ENCODE peak calls at places on chromosomes 5 and 9, in seven cellular contexts. R is pancreas, T is right lobe of liver, X is astrocyte, N is SJSA1, J is IMR-90, D is PC-3. Z is an unnamed sample.

GRCh38 chr5:151471276-151471675 is 23.9 kb downstream of the SLC36A1 start:
- DNase-seq in T (no peak), R (no peak), N (no peak), D (no peak), X (no peak), J (peak; percentile 47), Z (no peak)

GRCh38 chr9:126942369-126942768 is 27.8 kb downstream of the RALGPS1 start:
- DNase-seq in N (no peak), R (no peak), J (no peak), T (no peak), X (no peak), D (no peak), Z (no peak)

GRCh38 chr5:177507165-177507564 is 2.5 kb downstream of the DOK3 start:
- DNase-seq in T (no peak), X (no peak), J (no peak), N (no peak), D (peak; percentile 27), R (no peak), Z (no peak)

GRCh38 chr9:126719677-126720435 is 85.0 kb upstream of the ZBTB43 start:
- DNase-seq in T (peak; percentile 78), J (peak; percentile 25), X (peak; percentile 66), D (peak; percentile 3), R (peak; percentile 70), N (peak; percentile 19), Z (peak; percentile 86)

GRCh38 chr5:106860398-106861044 is 810.2 kb downstream of the EFNA5 start:
- DNase-seq in T (no peak), N (no peak), J (no peak), D (no peak), X (no peak), R (no peak), Z (no peak)

GRCh38 chr9:30943446-30944232 is 1440.8 kb upstream of the ACO1 start:
- DNase-seq in R (no peak), D (no peak), X (no peak), N (no peak), T (peak; percentile 45), J (no peak), Z (no peak)

GRCh38 chr5:149133795-149134777 is 7.2 kb upstream of the ABLIM3 start:
- DNase-seq in T (peak; percentile 85), X (peak; percentile 87), D (peak; percentile 100), J (peak; percentile 92), R (no peak), N (peak; percentile 93), Z (no peak)

GRCh38 chr5:178551059-178551458 is 39.1 kb downstream of the COL23A1 start:
- DNase-seq in T (no peak), N (no peak), D (peak; percentile 60), J (peak; percentile 36), R (no peak), X (peak; percentile 2), Z (peak; percentile 17)

GRCh38 chr5:91840412-91840811 is 457.3 kb upstream of the ARRDC3 start:
- DNase-seq in J (no peak), R (no peak), D (no peak), X (no peak), T (no peak), N (no peak), Z (peak; percentile 8)

GRCh38 chr5:59066367-59067163 is 483.7 kb downstream of the RAB3C start:
- DNase-seq in N (no peak), D (peak; percentile 46), J (peak; percentile 89), T (no peak), R (no peak), X (peak; percentile 79), Z (no peak)

GRCh38 chr9:33289501-33289900 is 815 bp upstream of the NFX1 start:
- DNase-seq in T (no peak), J (no peak), X (no peak), N (no peak), D (no peak), R (peak; percentile 38), Z (no peak)

GRCh38 chr9:137721479-137721878 is 102.7 kb downstream of the EHMT1 start:
- DNase-seq in J (no peak), N (no peak), D (no peak), X (no peak), R (no peak), T (no peak), Z (no peak)

GRCh38 chr5:176851871-176852270 is 41.5 kb downstream of the UNC5A start:
- DNase-seq in R (no peak), N (no peak), J (no peak), D (no peak), T (no peak), X (no peak), Z (no peak)

GRCh38 chr9:135029871-135030710 is 57.4 kb upstream of the OLFM1 start:
- DNase-seq in N (no peak), R (no peak), T (no peak), D (no peak), J (no peak), X (no peak), Z (no peak)

GRCh38 chr5:174446446-174446845 is 277.9 kb upstream of the MSX2 start:
- DNase-seq in J (no peak), R (no peak), N (no peak), X (peak; percentile 46), D (no peak), T (no peak), Z (no peak)

GRCh38 chr5:102583663-102584062 is 84.9 kb upstream of the SLCO6A1 start:
- DNase-seq in R (no peak), N (peak; percentile 59), T (no peak), J (peak; percentile 18), X (peak; percentile 15), D (peak; percentile 74), Z (no peak)

GRCh38 chr5:39231705-39232525 is 12.6 kb upstream of the FYB1 start:
- DNase-seq in J (no peak), N (no peak), R (no peak), T (no peak), X (peak; percentile 8), D (peak; percentile 79), Z (no peak)

GRCh38 chr5:88829053-88829452 is 53.9 kb downstream of the MEF2C start:
- DNase-seq in J (no peak), X (no peak), R (no peak), T (no peak), N (no peak), D (peak; percentile 7), Z (no peak)

GRCh38 chr9:81685763-81686613 is 3.4 kb downstream of the TLE1 start:
- DNase-seq in N (peak; percentile 38), R (no peak), D (peak; percentile 80), J (peak; percentile 55), X (peak; percentile 26), T (no peak), Z (no peak)

GRCh38 chr5:39331993-39332392 is 32.3 kb downstream of the C9 start:
- DNase-seq in N (no peak), X (no peak), J (no peak), T (no peak), D (no peak), R (no peak), Z (no peak)

DNA sequence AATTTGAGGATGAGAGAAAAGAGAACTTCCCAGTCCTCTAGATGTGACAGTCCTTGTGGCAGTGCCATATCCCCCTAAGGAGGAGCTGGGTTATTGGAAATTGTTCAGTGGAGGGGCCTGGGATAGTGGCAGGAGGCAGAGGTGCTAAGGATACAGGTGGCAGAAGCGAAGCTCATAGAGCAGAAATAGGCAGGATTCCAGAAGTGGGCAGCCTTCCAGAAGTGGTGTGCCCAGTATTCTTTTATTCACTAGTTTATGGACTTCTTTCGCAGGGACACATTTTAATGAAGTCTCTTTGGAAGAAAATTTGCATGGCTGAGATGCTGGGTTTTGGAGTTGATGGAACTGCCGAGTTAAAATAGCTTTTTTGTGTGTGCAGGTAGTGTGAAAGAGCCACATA is 6.8 kb downstream of the PIK3R1 start:
- DNase-seq in D (no peak), J (no peak), T (no peak), N (no peak), X (no peak), R (no peak), Z (no peak)
- H3K4me1 ChIP-seq in D (no peaks in the 10 kb centered on the region), J (peaks cover 7% of the 10 kb centered on the region), T (peaks cover 88% of the 10 kb centered on the region), N (no peaks in the 10 kb centered on the region), X (peaks cover 10% of the 10 kb centered on the region), R (peaks cover 7% of the 10 kb centered on the region), Z (peaks cover 17% of the 10 kb centered on the region)

GRCh38 chr5:34817558-34818351 is 21.2 kb upstream of the TTC23L start:
- DNase-seq in R (no peak), X (peak; percentile 83), J (no peak), T (no peak), N (no peak), D (no peak), Z (no peak)

GRCh38 chr5:34811691-34812090 is 27.3 kb upstream of the TTC23L start:
- DNase-seq in T (no peak), X (no peak), J (no peak), N (no peak), D (no peak), R (no peak), Z (peak; percentile 66)

GRCh38 chr5:34818717-34819116 is 20.2 kb upstream of the TTC23L start:
- DNase-seq in R (no peak), N (no peak), T (no peak), D (no peak), X (no peak), J (no peak), Z (no peak)

GRCh38 chr5:34813473-34813872 is 25.5 kb upstream of the TTC23L start:
- DNase-seq in X (peak; percentile 40), T (no peak), D (no peak), R (no peak), J (no peak), N (no peak), Z (no peak)
- H3K4me3 ChIP-seq in X (no peak overlapping the region), T (no peak overlapping the region), D (no peak overlapping the region), R (no peak overlapping the region), J (no peak overlapping the region), N (no peak overlapping the region), Z (no peak overlapping the region)

DNA sequence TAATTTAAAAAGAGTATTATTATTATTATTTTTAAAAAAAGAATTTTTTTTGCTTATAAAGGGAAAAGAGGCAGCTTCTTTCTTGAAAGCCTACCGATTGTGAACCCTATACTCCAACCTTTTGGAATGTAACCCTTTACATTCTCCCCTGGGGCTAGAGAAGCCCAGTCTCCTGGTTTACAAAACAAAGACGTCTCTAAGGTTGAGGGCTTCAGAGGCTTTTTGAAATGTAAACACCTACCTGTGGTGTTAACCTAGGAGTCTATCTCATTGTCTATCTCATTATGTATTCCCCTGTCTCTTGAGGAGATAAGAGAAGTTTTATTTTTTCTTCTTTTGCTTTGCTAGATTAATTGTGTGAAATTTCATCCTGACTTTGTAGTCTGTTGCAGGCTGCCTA is 4.7 kb downstream of the TNFSF8 start:
- DNase-seq in J (no peak), D (no peak), R (no peak), X (no peak), N (no peak), T (no peak), Z (no peak)
- H3K27me3 ChIP-seq in J (peaks cover 59% of the 10 kb centered on the region), D (no peaks in the 10 kb centered on the region), R (peaks cover 7% of the 10 kb centered on the region), X (peaks cover 4% of the 10 kb centered on the region), N (peaks cover 5% of the 10 kb centered on the region), T (no peaks in the 10 kb centered on the region), Z (peaks cover 9% of the 10 kb centered on the region)

GRCh38 chr5:66363097-66363496 is 219.0 kb downstream of the SREK1 start:
- DNase-seq in R (no peak), X (no peak), N (no peak), D (no peak), J (no peak), T (no peak), Z (no peak)

GRCh38 chr5:66364186-66364585 is 220.1 kb downstream of the SREK1 start:
- DNase-seq in T (no peak), N (no peak), X (no peak), R (no peak), J (no peak), D (no peak), Z (no peak)

GRCh38 chr5:66362676-66363075 is 218.6 kb downstream of the SREK1 start:
- DNase-seq in D (no peak), R (no peak), T (no peak), X (no peak), J (no peak), N (no peak), Z (no peak)

GRCh38 chr5:66361070-66361469 is 217.0 kb downstream of the SREK1 start:
- DNase-seq in N (no peak), J (no peak), X (no peak), D (no peak), R (no peak), T (no peak), Z (no peak)

GRCh38 chr5:66362021-66362420 is 217.9 kb downstream of the SREK1 start:
- DNase-seq in R (no peak), T (no peak), J (no peak), X (no peak), N (no peak), D (no peak), Z (no peak)
- H3K4me1 ChIP-seq in R (no peaks in the 10 kb centered on the region), T (no peaks in the 10 kb centered on the region), J (no peaks in the 10 kb centered on the region), X (no peaks in the 10 kb centered on the region), N (peaks cover 9% of the 10 kb centered on the region), D (no peaks in the 10 kb centered on the region), Z (no peaks in the 10 kb centered on the region)